ENCODE peak calls at places on chromosome X, in six cellular contexts. One of them, this sample, is unnamed.

GRCh38 chrX:11386001-11386523 is 92.8 kb downstream of the AMELX start:
- DNase-seq in heart left ventricle: no peak
- DNase-seq in stimulated activated CD8-positive, alpha-beta memory T cell treated with anti-CD3 and anti-CD28 coated beads, Interleukin-4, amount 100 ng/mL, for 24 hours: no peak
- DNase-seq in fibroblast of the conjunctiva: peak
- DNase-seq in M059J: peak
- DNase-seq in tibial artery: peak
- DNase-seq in this sample: no peak

GRCh38 chrX:15849555-15849954 is 5.1 kb downstream of the AP1S2 start:
- DNase-seq in heart left ventricle: no peak
- DNase-seq in stimulated activated CD8-positive, alpha-beta memory T cell treated with anti-CD3 and anti-CD28 coated beads, Interleukin-4, amount 100 ng/mL, for 24 hours: no peak
- DNase-seq in fibroblast of the conjunctiva: no peak
- DNase-seq in M059J: no peak
- DNase-seq in tibial artery: no peak
- DNase-seq in this sample: no peak

GRCh38 chrX:115226929-115227328 is 7.0 kb downstream of the LRCH2 start:
- DNase-seq in heart left ventricle: no peak
- DNase-seq in stimulated activated CD8-positive, alpha-beta memory T cell treated with anti-CD3 and anti-CD28 coated beads, Interleukin-4, amount 100 ng/mL, for 24 hours: no peak
- DNase-seq in fibroblast of the conjunctiva: peak
- DNase-seq in M059J: peak
- DNase-seq in tibial artery: no peak
- DNase-seq in this sample: no peak

GRCh38 chrX:44514272-44514671 is 28.4 kb downstream of the FUNDC1 start:
- DNase-seq in heart left ventricle: no peak
- DNase-seq in stimulated activated CD8-positive, alpha-beta memory T cell treated with anti-CD3 and anti-CD28 coated beads, Interleukin-4, amount 100 ng/mL, for 24 hours: no peak
- DNase-seq in fibroblast of the conjunctiva: no peak
- DNase-seq in M059J: no peak
- DNase-seq in tibial artery: no peak
- DNase-seq in this sample: no peak

GRCh38 chrX:8305336-8305735 is 134.3 kb upstream of the VCX2 start:
- DNase-seq in heart left ventricle: no peak
- DNase-seq in stimulated activated CD8-positive, alpha-beta memory T cell treated with anti-CD3 and anti-CD28 coated beads, Interleukin-4, amount 100 ng/mL, for 24 hours: no peak
- DNase-seq in fibroblast of the conjunctiva: no peak
- DNase-seq in M059J: peak
- DNase-seq in tibial artery: no peak
- DNase-seq in this sample: no peak

GRCh38 chrX:6120329-6120728 is 108.3 kb downstream of the NLGN4X start:
- DNase-seq in heart left ventricle: no peak
- DNase-seq in stimulated activated CD8-positive, alpha-beta memory T cell treated with anti-CD3 and anti-CD28 coated beads, Interleukin-4, amount 100 ng/mL, for 24 hours: no peak
- DNase-seq in fibroblast of the conjunctiva: no peak
- DNase-seq in M059J: no peak
- DNase-seq in tibial artery: no peak
- DNase-seq in this sample: no peak

GRCh38 chrX:119828446-119828845 is 24.3 kb downstream of the UPF3B start:
- DNase-seq in heart left ventricle: no peak
- DNase-seq in stimulated activated CD8-positive, alpha-beta memory T cell treated with anti-CD3 and anti-CD28 coated beads, Interleukin-4, amount 100 ng/mL, for 24 hours: no peak
- DNase-seq in fibroblast of the conjunctiva: no peak
- DNase-seq in M059J: no peak
- DNase-seq in tibial artery: no peak
- DNase-seq in this sample: no peak

GRCh38 chrX:44996282-44996681 is 123.3 kb downstream of the KDM6A start:
- DNase-seq in heart left ventricle: no peak
- DNase-seq in stimulated activated CD8-positive, alpha-beta memory T cell treated with anti-CD3 and anti-CD28 coated beads, Interleukin-4, amount 100 ng/mL, for 24 hours: no peak
- DNase-seq in fibroblast of the conjunctiva: no peak
- DNase-seq in M059J: no peak
- DNase-seq in tibial artery: no peak
- DNase-seq in this sample: no peak

GRCh38 chrX:13864264-13864663 is 47.4 kb upstream of the GPM6B start:
- DNase-seq in heart left ventricle: no peak
- DNase-seq in stimulated activated CD8-positive, alpha-beta memory T cell treated with anti-CD3 and anti-CD28 coated beads, Interleukin-4, amount 100 ng/mL, for 24 hours: no peak
- DNase-seq in fibroblast of the conjunctiva: peak
- DNase-seq in M059J: no peak
- DNase-seq in tibial artery: no peak
- DNase-seq in this sample: no peak

GRCh38 chrX:118685393-118685792 is 42.0 kb upstream of the IL13RA1 start:
- DNase-seq in heart left ventricle: no peak
- DNase-seq in stimulated activated CD8-positive, alpha-beta memory T cell treated with anti-CD3 and anti-CD28 coated beads, Interleukin-4, amount 100 ng/mL, for 24 hours: no peak
- DNase-seq in fibroblast of the conjunctiva: no peak
- DNase-seq in M059J: no peak
- DNase-seq in tibial artery: no peak
- DNase-seq in this sample: no peak

GRCh38 chrX:119762718-119763117 is 4.3 kb downstream of the SOWAHD start:
- DNase-seq in heart left ventricle: no peak
- DNase-seq in stimulated activated CD8-positive, alpha-beta memory T cell treated with anti-CD3 and anti-CD28 coated beads, Interleukin-4, amount 100 ng/mL, for 24 hours: no peak
- DNase-seq in fibroblast of the conjunctiva: no peak
- DNase-seq in M059J: peak
- DNase-seq in tibial artery: no peak
- DNase-seq in this sample: no peak

GRCh38 chrX:20477836-20478532 is 211.3 kb upstream of the RPS6KA3 start:
- DNase-seq in heart left ventricle: no peak
- DNase-seq in stimulated activated CD8-positive, alpha-beta memory T cell treated with anti-CD3 and anti-CD28 coated beads, Interleukin-4, amount 100 ng/mL, for 24 hours: no peak
- DNase-seq in fibroblast of the conjunctiva: no peak
- DNase-seq in M059J: no peak
- DNase-seq in tibial artery: no peak
- DNase-seq in this sample: no peak

GRCh38 chrX:38192007-38192625 is 28.6 kb downstream of the SRPX start:
- DNase-seq in heart left ventricle: no peak
- DNase-seq in stimulated activated CD8-positive, alpha-beta memory T cell treated with anti-CD3 and anti-CD28 coated beads, Interleukin-4, amount 100 ng/mL, for 24 hours: no peak
- DNase-seq in fibroblast of the conjunctiva: no peak
- DNase-seq in M059J: peak
- DNase-seq in tibial artery: no peak
- DNase-seq in this sample: no peak

GRCh38 chrX:34656842-34657780 is at the start of gene TMEM47:
- DNase-seq in heart left ventricle: peak
- DNase-seq in stimulated activated CD8-positive, alpha-beta memory T cell treated with anti-CD3 and anti-CD28 coated beads, Interleukin-4, amount 100 ng/mL, for 24 hours: no peak
- DNase-seq in fibroblast of the conjunctiva: peak
- DNase-seq in M059J: peak
- DNase-seq in tibial artery: peak
- DNase-seq in this sample: peak

GRCh38 chrX:110992611-110993010 is 103.4 kb upstream of the PAK3 start:
- DNase-seq in heart left ventricle: no peak
- DNase-seq in stimulated activated CD8-positive, alpha-beta memory T cell treated with anti-CD3 and anti-CD28 coated beads, Interleukin-4, amount 100 ng/mL, for 24 hours: no peak
- DNase-seq in fibroblast of the conjunctiva: no peak
- DNase-seq in M059J: peak
- DNase-seq in tibial artery: no peak
- DNase-seq in this sample: no peak

GRCh38 chrX:2707334-2707760 is 16.3 kb downstream of the CD99 start:
- DNase-seq in heart left ventricle: peak
- DNase-seq in stimulated activated CD8-positive, alpha-beta memory T cell treated with anti-CD3 and anti-CD28 coated beads, Interleukin-4, amount 100 ng/mL, for 24 hours: no peak
- DNase-seq in fibroblast of the conjunctiva: peak
- DNase-seq in M059J: peak
- DNase-seq in tibial artery: peak
- DNase-seq in this sample: no peak

GRCh38 chrX:107449490-107450175 is at the start of gene FRMPD3:
- DNase-seq in heart left ventricle: no peak
- DNase-seq in stimulated activated CD8-positive, alpha-beta memory T cell treated with anti-CD3 and anti-CD28 coated beads, Interleukin-4, amount 100 ng/mL, for 24 hours: no peak
- DNase-seq in fibroblast of the conjunctiva: no peak
- DNase-seq in M059J: no peak
- DNase-seq in tibial artery: no peak
- DNase-seq in this sample: no peak

GRCh38 chrX:41518841-41519220 is 71.7 kb downstream of the NYX start:
- DNase-seq in heart left ventricle: no peak
- DNase-seq in stimulated activated CD8-positive, alpha-beta memory T cell treated with anti-CD3 and anti-CD28 coated beads, Interleukin-4, amount 100 ng/mL, for 24 hours: no peak
- DNase-seq in fibroblast of the conjunctiva: no peak
- DNase-seq in M059J: peak
- DNase-seq in tibial artery: no peak
- DNase-seq in this sample: no peak

GRCh38 chrX:153927686-153927935 is 1.5 kb upstream of the ARHGAP4 start:
- DNase-seq in heart left ventricle: no peak
- DNase-seq in stimulated activated CD8-positive, alpha-beta memory T cell treated with anti-CD3 and anti-CD28 coated beads, Interleukin-4, amount 100 ng/mL, for 24 hours: no peak
- DNase-seq in fibroblast of the conjunctiva: no peak
- DNase-seq in M059J: no peak
- DNase-seq in tibial artery: no peak
- DNase-seq in this sample: no peak

GRCh38 chrX:989959-990510 is 222.4 kb downstream of the CRLF2 start:
- DNase-seq in heart left ventricle: peak
- DNase-seq in stimulated activated CD8-positive, alpha-beta memory T cell treated with anti-CD3 and anti-CD28 coated beads, Interleukin-4, amount 100 ng/mL, for 24 hours: peak
- DNase-seq in fibroblast of the conjunctiva: peak
- DNase-seq in M059J: peak
- DNase-seq in tibial artery: peak
- DNase-seq in this sample: peak

GRCh38 chrX:115679460-115679859 is 118.5 kb downstream of the PLS3 start:
- DNase-seq in heart left ventricle: no peak
- DNase-seq in stimulated activated CD8-positive, alpha-beta memory T cell treated with anti-CD3 and anti-CD28 coated beads, Interleukin-4, amount 100 ng/mL, for 24 hours: no peak
- DNase-seq in fibroblast of the conjunctiva: peak
- DNase-seq in M059J: peak
- DNase-seq in tibial artery: no peak
- DNase-seq in this sample: no peak

GRCh38 chrX:65601530-65602281 is 65.7 kb upstream of the MSN start:
- DNase-seq in heart left ventricle: peak
- DNase-seq in stimulated activated CD8-positive, alpha-beta memory T cell treated with anti-CD3 and anti-CD28 coated beads, Interleukin-4, amount 100 ng/mL, for 24 hours: no peak
- DNase-seq in fibroblast of the conjunctiva: peak
- DNase-seq in M059J: peak
- DNase-seq in tibial artery: peak
- DNase-seq in this sample: peak

GRCh38 chrX:138897621-138898492 is 186.3 kb upstream of the FGF13 start:
- DNase-seq in heart left ventricle: no peak
- DNase-seq in stimulated activated CD8-positive, alpha-beta memory T cell treated with anti-CD3 and anti-CD28 coated beads, Interleukin-4, amount 100 ng/mL, for 24 hours: no peak
- DNase-seq in fibroblast of the conjunctiva: no peak
- DNase-seq in M059J: peak
- DNase-seq in tibial artery: no peak
- DNase-seq in this sample: no peak

GRCh38 chrX:84144281-84144680 is 43.7 kb downstream of the RPS6KA6 start:
- DNase-seq in heart left ventricle: no peak
- DNase-seq in stimulated activated CD8-positive, alpha-beta memory T cell treated with anti-CD3 and anti-CD28 coated beads, Interleukin-4, amount 100 ng/mL, for 24 hours: no peak
- DNase-seq in fibroblast of the conjunctiva: no peak
- DNase-seq in M059J: no peak
- DNase-seq in tibial artery: no peak
- DNase-seq in this sample: no peak

GRCh38 chrX:120302434-120302833 is 8.8 kb downstream of the TMEM255A start:
- DNase-seq in heart left ventricle: no peak
- DNase-seq in stimulated activated CD8-positive, alpha-beta memory T cell treated with anti-CD3 and anti-CD28 coated beads, Interleukin-4, amount 100 ng/mL, for 24 hours: peak
- DNase-seq in fibroblast of the conjunctiva: no peak
- DNase-seq in M059J: peak
- DNase-seq in tibial artery: no peak
- DNase-seq in this sample: no peak

GRCh38 chrX:9537781-9538180 is 72.9 kb downstream of the TBL1X start:
- DNase-seq in heart left ventricle: no peak
- DNase-seq in stimulated activated CD8-positive, alpha-beta memory T cell treated with anti-CD3 and anti-CD28 coated beads, Interleukin-4, amount 100 ng/mL, for 24 hours: no peak
- DNase-seq in fibroblast of the conjunctiva: no peak
- DNase-seq in M059J: no peak
- DNase-seq in tibial artery: no peak
- DNase-seq in this sample: no peak

GRCh38 chrX:14051416-14051815 is 21.7 kb upstream of the GEMIN8 start:
- DNase-seq in heart left ventricle: no peak
- DNase-seq in stimulated activated CD8-positive, alpha-beta memory T cell treated with anti-CD3 and anti-CD28 coated beads, Interleukin-4, amount 100 ng/mL, for 24 hours: no peak
- DNase-seq in fibroblast of the conjunctiva: no peak
- DNase-seq in M059J: no peak
- DNase-seq in tibial artery: no peak
- DNase-seq in this sample: no peak

GRCh38 chrX:40173662-40174593 is 76.2 kb upstream of the BCOR start:
- DNase-seq in heart left ventricle: peak
- DNase-seq in stimulated activated CD8-positive, alpha-beta memory T cell treated with anti-CD3 and anti-CD28 coated beads, Interleukin-4, amount 100 ng/mL, for 24 hours: peak
- DNase-seq in fibroblast of the conjunctiva: no peak
- DNase-seq in M059J: no peak
- DNase-seq in tibial artery: peak
- DNase-seq in this sample: no peak

GRCh38 chrX:130163350-130163851 is 2.2 kb downstream of the AIFM1 start:
- DNase-seq in heart left ventricle: no peak
- DNase-seq in stimulated activated CD8-positive, alpha-beta memory T cell treated with anti-CD3 and anti-CD28 coated beads, Interleukin-4, amount 100 ng/mL, for 24 hours: no peak
- DNase-seq in fibroblast of the conjunctiva: no peak
- DNase-seq in M059J: no peak
- DNase-seq in tibial artery: no peak
- DNase-seq in this sample: no peak

GRCh38 chrX:108359811-108360602 is 78.2 kb downstream of the COL4A6 start:
- DNase-seq in heart left ventricle: no peak
- DNase-seq in stimulated activated CD8-positive, alpha-beta memory T cell treated with anti-CD3 and anti-CD28 coated beads, Interleukin-4, amount 100 ng/mL, for 24 hours: no peak
- DNase-seq in fibroblast of the conjunctiva: no peak
- DNase-seq in M059J: peak
- DNase-seq in tibial artery: no peak
- DNase-seq in this sample: no peak

GRCh38 chrX:53481093-53481492 is 46.9 kb upstream of the HSD17B10 start:
- DNase-seq in heart left ventricle: no peak
- DNase-seq in stimulated activated CD8-positive, alpha-beta memory T cell treated with anti-CD3 and anti-CD28 coated beads, Interleukin-4, amount 100 ng/mL, for 24 hours: no peak
- DNase-seq in fibroblast of the conjunctiva: no peak
- DNase-seq in M059J: no peak
- DNase-seq in tibial artery: no peak
- DNase-seq in this sample: no peak

GRCh38 chrX:23304881-23305280 is 29.8 kb upstream of the PTCHD1 start:
- DNase-seq in heart left ventricle: no peak
- DNase-seq in stimulated activated CD8-positive, alpha-beta memory T cell treated with anti-CD3 and anti-CD28 coated beads, Interleukin-4, amount 100 ng/mL, for 24 hours: no peak
- DNase-seq in fibroblast of the conjunctiva: no peak
- DNase-seq in M059J: no peak
- DNase-seq in tibial artery: no peak
- DNase-seq in this sample: no peak